ENCODE peak calls at places on chromosomes 12 and 14, in five cellular contexts. W is A549, F is HCT116, N is H1, X is K562. P is an unnamed sample.

GRCh38 chr12:42097971-42098370 is 46.7 kb downstream of the GXYLT1 start:
- DNase-seq in F (no peak), X (peak; percentile 43), N (no peak), W (no peak), P (peak; percentile 7)

GRCh38 chr12:50261654-50262053 is 21.7 kb downstream of the LIMA1 start:
- DNase-seq in W (no peak), X (peak; percentile 38), F (no peak), N (no peak), P (no peak)

GRCh38 chr12:127964717-127965116 is 302.3 kb upstream of the TMEM132C start:
- DNase-seq in W (peak; percentile 18), X (peak; percentile 17), F (no peak), N (no peak), P (peak; percentile 45)

GRCh38 chr14:69999246-69999645 is 120.0 kb downstream of the SMOC1 start:
- DNase-seq in W (peak; percentile 95), N (no peak), F (no peak), X (no peak), P (no peak)

GRCh38 chr12:62263956-62264355 is 3.8 kb downstream of the USP15 start:
- DNase-seq in X (no peak), W (no peak), N (no peak), F (no peak), P (no peak)

GRCh38 chr12:15788266-15789214 is 648 bp downstream of the EPS8 start:
- DNase-seq in F (peak; percentile 34), X (no peak), N (no peak), W (peak; percentile 66), P (peak; percentile 16)

GRCh38 chr14:99445916-99446315 is 34.7 kb downstream of the SETD3 start:
- DNase-seq in W (no peak), N (no peak), X (no peak), F (no peak), P (no peak)

GRCh38 chr12:2691340-2692111 is 103.2 kb upstream of the FKBP4 start:
- DNase-seq in W (no peak), N (no peak), X (no peak), F (peak; percentile 4), P (no peak)

GRCh38 chr14:86824167-86824566 is 1168.8 kb downstream of the GALC start:
- DNase-seq in N (no peak), F (no peak), X (no peak), W (no peak), P (no peak)

GRCh38 chr14:65637780-65638179 is 225.2 kb downstream of the FUT8 start:
- DNase-seq in F (no peak), W (no peak), X (no peak), N (no peak), P (peak; percentile 14)

DNA sequence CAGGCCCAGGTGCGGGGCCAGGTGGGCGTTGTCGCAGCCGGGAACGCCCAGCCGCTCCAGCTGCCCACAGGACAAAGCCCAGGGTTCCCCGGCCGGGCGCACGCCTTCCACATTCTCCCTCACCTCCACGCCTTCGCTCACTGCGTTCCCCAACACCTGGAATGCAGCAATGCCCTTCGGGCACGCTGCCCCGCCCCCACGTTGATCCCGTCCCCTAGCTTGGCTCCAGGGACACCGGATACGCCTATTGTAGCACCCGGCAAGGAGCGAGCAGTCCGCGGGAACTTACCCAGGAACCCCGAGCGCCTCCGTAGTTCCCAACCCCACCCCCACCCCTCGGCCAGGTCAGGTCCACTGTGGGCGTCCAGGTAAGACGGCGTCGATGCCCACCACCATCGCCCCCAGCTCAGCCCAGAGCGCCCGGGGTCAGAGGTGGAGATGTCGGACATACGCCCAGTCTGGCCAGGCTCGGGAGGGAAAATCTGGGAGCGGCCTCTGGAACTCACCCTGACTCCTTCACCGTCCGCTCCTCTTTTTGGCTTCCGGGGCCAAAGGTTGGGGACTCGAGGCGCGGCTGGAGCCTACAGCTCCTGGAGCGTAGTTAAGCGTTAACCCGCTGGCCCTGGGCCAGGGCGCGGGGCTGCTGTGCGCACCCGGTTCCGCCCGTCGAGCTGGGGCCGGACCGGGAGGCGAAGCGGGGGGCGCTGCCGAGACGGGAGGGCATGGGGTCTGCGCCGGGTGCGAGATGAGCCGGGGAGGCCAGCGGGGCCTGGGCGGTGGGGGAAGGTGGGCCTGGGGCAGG is 600 bp upstream of the CEP170B start:
- DNase-seq in X (peak; percentile 40), F (peak; percentile 33), W (peak; percentile 70), N (peak; percentile 73), P (peak; percentile 1)
- TF ChIP-seq POLR2A in X (no peak), F (peak; percentile 29), W (no peak), N (no peak), P (no peak)

GRCh38 chr14:104776961-104777807 is 18.4 kb downstream of the AKT1 start:
- DNase-seq in X (no peak), N (no peak), W (no peak), F (no peak), P (no peak)
- TF ChIP-seq CTCF in X (no peak), N (peak; percentile 40), W (no peak), F (no peak), P (no peak)

GRCh38 chr12:51323966-51324895 is at the start of gene BIN2:
- DNase-seq in F (no peak), W (no peak), X (no peak), N (no peak), P (peak; percentile 98)

GRCh38 chr12:51321882-51322281 is 2.1 kb downstream of the BIN2 start:
- DNase-seq in N (no peak), F (no peak), X (no peak), W (no peak), P (no peak)

GRCh38 chr12:51322452-51322851 is 1.5 kb downstream of the BIN2 start:
- DNase-seq in F (no peak), W (no peak), N (no peak), X (peak; percentile 28), P (peak; percentile 54)

GRCh38 chr12:51324953-51325352 is 979 bp upstream of the BIN2 start:
- DNase-seq in N (no peak), F (no peak), X (no peak), W (no peak), P (no peak)

GRCh38 chr12:51323317-51323960 is 535 bp downstream of the BIN2 start:
- DNase-seq in X (no peak), N (no peak), F (no peak), W (no peak), P (peak; percentile 74)
- TF ChIP-seq MAX in X (no peak), N (no peak), F (no peak), W (no peak), P (no peak)

GRCh38 chr12:57239587-57240068 is 10.1 kb downstream of the SHMT2 start:
- DNase-seq in F (no peak), W (no peak), N (no peak), X (no peak), P (no peak)

GRCh38 chr12:57240069-57240921 is 10.7 kb downstream of the STAC3 start:
- DNase-seq in X (peak; percentile 72), N (no peak), F (peak; percentile 47), W (peak; percentile 65), P (peak; percentile 62)

GRCh38 chr12:57237653-57237951 is 8.1 kb downstream of the SHMT2 start:
- DNase-seq in X (no peak), W (no peak), N (no peak), F (no peak), P (no peak)

GRCh38 chr12:57237952-57238853 is 8.7 kb downstream of the SHMT2 start:
- DNase-seq in N (no peak), W (no peak), X (peak; percentile 74), F (no peak), P (no peak)

DNA sequence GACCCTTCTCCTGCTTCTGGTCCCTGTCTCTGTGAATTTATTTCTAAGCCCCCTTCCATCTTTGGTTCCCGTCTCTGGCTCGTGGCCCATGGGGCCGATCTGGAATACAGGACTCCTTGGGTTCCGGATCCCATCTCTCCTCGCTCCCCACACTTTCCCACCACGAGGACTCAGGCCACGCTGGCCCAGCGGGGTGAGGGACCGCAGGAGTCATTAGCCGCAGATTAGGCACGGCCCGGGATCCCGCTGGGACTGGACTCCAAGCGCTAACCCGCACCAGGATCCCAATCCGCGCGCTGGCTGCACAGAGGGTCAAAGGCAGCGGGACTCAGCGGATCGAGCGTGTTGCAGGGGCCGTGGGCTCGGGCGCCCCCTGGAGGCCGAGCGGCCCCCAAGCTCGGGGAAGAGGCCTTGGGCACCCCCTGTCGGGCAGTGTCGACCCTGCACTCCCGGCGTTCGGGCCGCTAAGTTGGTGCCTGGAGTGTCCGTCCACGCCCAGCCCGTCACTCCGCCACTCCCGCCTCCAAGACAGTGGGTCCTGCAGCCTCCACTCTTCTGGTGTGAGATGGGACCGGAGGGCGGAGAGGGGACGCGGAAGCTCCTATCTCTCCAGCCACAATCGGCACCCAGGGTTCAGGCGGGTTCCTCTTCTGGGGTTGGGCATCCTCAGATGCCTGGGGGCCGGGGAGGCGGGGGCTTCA is 9.5 kb downstream of the SHMT2 start:
- DNase-seq in F (peak; percentile 58), N (no peak), X (peak; percentile 93), W (peak; percentile 92), P (peak; percentile 89)
- TF ChIP-seq POLR2A in F (no peak), N (no peak), X (no peak), W (no peak), P (no peak)

GRCh38 chr12:108849653-108850052 is 7.7 kb downstream of the SSH1 start:
- DNase-seq in N (no peak), W (peak; percentile 47), X (peak; percentile 60), F (no peak), P (no peak)

GRCh38 chr12:108854055-108854452 is 3.3 kb downstream of the SSH1 start:
- DNase-seq in W (peak; percentile 82), X (peak; percentile 28), F (no peak), N (no peak), P (peak; percentile 61)

GRCh38 chr12:108853426-108853825 is 4.0 kb downstream of the SSH1 start:
- DNase-seq in N (no peak), W (no peak), X (no peak), F (no peak), P (no peak)

GRCh38 chr12:108852674-108853073 is 4.7 kb downstream of the SSH1 start:
- DNase-seq in W (peak; percentile 66), N (no peak), X (no peak), F (no peak), P (no peak)

DNA sequence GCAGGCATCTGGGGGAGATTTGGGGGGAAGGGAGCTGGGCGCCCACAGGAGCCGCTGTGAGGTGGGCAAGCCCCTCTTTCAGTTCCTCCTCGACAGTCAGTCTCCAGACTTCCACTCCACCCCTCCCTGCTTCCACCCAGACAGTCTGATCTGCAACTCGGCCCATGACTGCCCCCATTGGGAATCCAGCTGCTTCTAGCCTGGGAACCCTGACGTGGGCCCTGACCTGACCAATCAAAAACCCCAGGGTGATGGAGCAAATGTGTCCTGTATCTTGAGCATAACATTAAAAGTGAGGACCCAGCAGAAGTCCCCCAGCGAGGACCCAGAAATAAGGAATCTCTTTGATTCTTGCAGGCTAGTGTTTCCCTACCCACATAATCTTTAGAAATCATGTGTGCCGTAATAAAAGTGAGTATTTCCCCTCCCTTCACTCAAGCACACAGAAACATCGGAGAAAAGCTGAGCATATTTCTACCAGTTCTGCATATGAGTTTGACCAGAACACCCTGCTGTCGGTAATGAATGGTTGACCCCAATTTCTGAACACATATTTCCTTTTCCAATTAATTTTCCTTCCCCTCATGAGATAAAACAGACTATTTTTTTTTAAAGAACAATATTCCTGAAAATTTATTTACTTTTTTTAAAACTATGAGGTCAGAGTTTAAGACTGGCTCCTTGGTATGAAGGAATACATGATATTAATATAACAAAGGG is 6.4 kb downstream of the SSH1 start:
- DNase-seq in W (peak; percentile 89), X (peak; percentile 63), N (no peak), F (no peak), P (peak; percentile 58)
- TF ChIP-seq CTCF in W (peak; percentile 34), X (peak; percentile 34), N (no peak), F (no peak), P (no peak)

GRCh38 chr12:13218641-13219040 is 22.1 kb downstream of the EMP1 start:
- DNase-seq in N (no peak), X (no peak), F (no peak), W (no peak), P (no peak)
- TF ChIP-seq MAX in N (no peak), X (no peak), F (no peak), W (no peak), P (no peak)